ENCODE peak calls at places on chromosomes 6 and 20, in six cellular contexts. R, N, D, U, H and Y are unnamed samples.

GRCh38 chr20:46408281-46408731 is 1.9 kb upstream of the ELMO2 start:
- DNase-seq in R (no peak), N (no peak), D (no peak), U (no peak), H (no peak), Y (no peak)

GRCh38 chr20:40961176-40961575 is 67.4 kb upstream of the TOP1 start:
- DNase-seq in R (no peak), N (peak), D (no peak), U (no peak), H (no peak), Y (no peak)

GRCh38 chr6:165791876-165792437 is 128.9 kb upstream of the PDE10A start:
- DNase-seq in R (no peak), N (no peak), D (no peak), U (no peak), H (no peak), Y (no peak)

GRCh38 chr6:32081168-32081624 is 27.9 kb downstream of the TNXB start:
- DNase-seq in R (no peak), N (no peak), D (peak), U (peak), H (peak), Y (no peak)

GRCh38 chr6:19731286-19731685 is 105.9 kb upstream of the ID4 start:
- DNase-seq in R (no peak), N (no peak), D (peak), U (peak), H (no peak), Y (no peak)

GRCh38 chr6:37103169-37104039 is 66.5 kb upstream of the PIM1 start:
- DNase-seq in R (peak), N (peak), D (no peak), U (no peak), H (peak), Y (peak)

GRCh38 chr6:95228636-95229035 is 348.7 kb upstream of the MANEA start:
- DNase-seq in R (no peak), N (no peak), D (no peak), U (no peak), H (no peak), Y (no peak)

GRCh38 chr6:150238294-150238693 is 95.5 kb downstream of the PPP1R14C start:
- DNase-seq in R (no peak), N (no peak), D (no peak), U (no peak), H (peak), Y (no peak)

GRCh38 chr6:167858086-167858591 is 31.4 kb downstream of the AFDN start:
- DNase-seq in R (no peak), N (no peak), D (peak), U (peak), H (no peak), Y (no peak)

GRCh38 chr6:75396005-75396800 is 97.4 kb downstream of the FILIP1 start:
- DNase-seq in R (no peak), N (no peak), D (no peak), U (peak), H (no peak), Y (no peak)

GRCh38 chr6:7106752-7107577 is 796 bp upstream of the RREB1 start:
- DNase-seq in R (peak), N (no peak), D (no peak), U (peak), H (peak), Y (peak)

GRCh38 chr6:43724914-43725642 is 37.5 kb upstream of the MRPS18A start:
- DNase-seq in R (peak), N (peak), D (peak), U (peak), H (peak), Y (peak)

GRCh38 chr6:43722920-43723565 is 35.5 kb upstream of the MRPS18A start:
- DNase-seq in R (no peak), N (no peak), D (no peak), U (no peak), H (no peak), Y (no peak)

GRCh38 chr6:43724354-43724753 is 36.8 kb upstream of the MRPS18A start:
- DNase-seq in R (no peak), N (no peak), D (no peak), U (no peak), H (no peak), Y (no peak)

GRCh38 chr6:43725643-43726580 is 38.3 kb upstream of the MRPS18A start:
- DNase-seq in R (no peak), N (no peak), D (no peak), U (no peak), H (no peak), Y (peak)

GRCh38 chr6:43723737-43724295 is 36.2 kb upstream of the MRPS18A start:
- DNase-seq in R (peak), N (peak), D (peak), U (no peak), H (peak), Y (peak)
- TF ChIP-seq CTCF in R (peak), N (peak), D (peak), U (peak), H (peak), Y (peak)

GRCh38 chr6:18308070-18308735 is 43.9 kb upstream of the DEK start:
- DNase-seq in R (no peak), N (no peak), D (peak), U (peak), H (no peak), Y (no peak)

GRCh38 chr6:18307006-18307405 is 42.7 kb upstream of the DEK start:
- DNase-seq in R (no peak), N (no peak), D (no peak), U (peak), H (no peak), Y (no peak)

GRCh38 chr6:18302561-18303439 is 38.5 kb upstream of the DEK start:
- DNase-seq in R (no peak), N (no peak), D (no peak), U (no peak), H (no peak), Y (peak)
- TF ChIP-seq CTCF in R (peak), N (no peak), D (peak), U (peak), H (no peak), Y (no peak)

DNA sequence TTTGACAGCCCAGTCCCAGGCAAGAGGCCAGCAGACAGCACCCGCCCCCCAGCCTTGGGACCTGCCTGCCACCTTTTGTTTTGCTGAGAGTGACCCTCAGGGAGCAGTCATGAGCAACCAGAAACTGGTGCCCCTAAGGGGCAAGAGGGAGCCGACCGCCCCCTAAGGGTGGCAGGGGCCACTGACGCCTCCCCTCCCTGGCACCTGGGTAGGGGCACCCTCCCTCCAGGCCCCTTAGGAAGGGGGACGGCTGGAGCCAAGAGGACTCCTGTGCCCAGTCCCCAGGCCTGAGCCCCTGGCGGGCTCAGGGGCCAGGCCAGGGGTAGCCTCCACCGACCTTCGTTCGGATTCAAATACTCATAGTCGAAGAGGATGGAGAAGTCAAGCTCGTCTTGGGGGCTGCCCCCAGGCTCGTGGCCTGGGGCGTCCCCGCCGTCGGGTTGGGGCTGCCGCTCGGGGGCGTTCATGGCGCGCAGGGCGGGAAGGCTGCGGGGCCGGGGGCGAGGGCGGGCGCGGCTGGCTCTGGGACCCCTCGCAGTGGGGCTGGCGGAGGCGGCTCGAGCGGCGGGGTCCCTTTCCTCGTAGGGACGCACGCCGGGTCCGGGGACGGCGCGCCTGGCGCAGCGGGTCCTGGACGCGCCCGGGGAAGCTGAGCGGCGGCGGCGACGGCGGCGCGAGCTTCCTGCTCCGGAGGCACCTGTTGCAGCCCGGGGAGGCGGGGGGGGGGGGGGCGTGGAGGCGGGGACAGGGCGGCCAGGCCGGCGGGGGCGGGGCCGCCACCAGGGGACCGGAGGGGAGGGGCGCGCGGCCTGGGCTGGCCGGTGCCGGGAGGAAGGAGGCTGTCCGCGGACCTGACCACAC is at the start of gene NFATC2:
- DNase-seq in R (peak), N (peak), D (no peak), U (no peak), H (peak), Y (peak)
- TF ChIP-seq CTCF in R (peak), N (no peak), D (no peak), U (peak), H (peak), Y (peak)

GRCh38 chr6:125974214-125974866 is 12.0 kb upstream of the TRMT11 start:
- DNase-seq in R (peak), N (no peak), D (no peak), U (peak), H (no peak), Y (no peak)
- TF ChIP-seq CTCF in R (peak), N (peak), D (peak), U (peak), H (peak), Y (peak)

DNA sequence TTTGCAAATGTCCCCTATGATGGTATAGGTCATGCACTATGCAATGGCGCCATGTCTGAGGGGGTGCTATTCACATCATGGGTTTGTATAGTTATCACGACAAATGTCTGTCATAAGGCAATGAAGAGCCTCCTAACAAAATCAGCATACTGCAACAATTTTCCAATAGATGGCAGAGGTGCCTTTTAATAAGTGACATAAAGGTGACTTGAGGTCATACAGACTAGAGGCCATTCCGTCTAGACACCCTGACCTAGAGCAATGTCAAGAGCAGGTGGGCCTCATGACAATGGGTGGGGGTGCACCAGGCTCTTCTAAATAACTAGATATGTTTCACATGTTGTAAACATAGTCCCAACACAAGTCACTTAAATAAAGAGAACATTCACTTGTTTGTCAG is 107.7 kb downstream of the KIF6 start:
- DNase-seq in R (no peak), N (no peak), D (no peak), U (no peak), H (no peak), Y (no peak)
- TF ChIP-seq CTCF in R (no peak), N (no peak), D (no peak), U (no peak), H (no peak), Y (no peak)

DNA sequence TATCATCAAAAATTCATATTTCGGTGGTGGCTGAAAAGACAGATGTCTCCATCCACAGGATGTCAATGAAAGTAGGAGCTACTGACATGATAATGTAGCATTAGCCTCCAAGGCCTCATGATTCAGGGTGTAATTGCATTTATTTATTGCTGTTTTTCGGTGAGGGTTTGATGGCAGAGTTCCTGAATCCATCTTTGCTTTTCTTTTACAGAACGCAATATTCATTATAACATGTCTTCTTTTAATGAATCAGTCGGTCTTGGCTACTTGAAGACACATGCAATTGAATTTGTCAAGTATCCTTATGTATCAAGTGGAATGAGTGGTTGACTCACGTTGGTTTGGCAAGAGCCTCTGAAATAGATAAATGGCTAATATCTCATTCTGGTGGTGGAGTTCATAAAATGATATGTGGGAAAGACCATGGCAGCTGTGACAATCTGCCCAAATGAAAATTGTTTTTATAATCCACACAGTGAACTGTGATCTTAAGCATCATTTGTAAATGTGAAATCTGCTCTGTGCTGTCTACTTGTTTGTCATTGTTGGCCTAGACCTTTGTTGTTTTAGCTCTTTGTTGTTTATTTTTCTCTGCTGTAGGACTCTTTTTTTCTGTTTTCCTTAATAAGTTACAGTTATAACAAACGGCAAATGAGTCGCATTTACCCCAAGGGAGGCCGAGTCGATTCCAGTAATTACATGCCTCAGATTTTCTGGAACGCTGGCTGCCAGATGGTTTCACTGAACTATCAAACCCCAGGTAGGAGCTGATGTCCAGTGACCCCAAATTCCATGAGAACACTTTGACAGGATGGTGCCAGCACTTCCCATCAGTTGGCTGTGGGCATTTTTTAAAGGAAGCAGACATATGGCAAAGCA is 105.7 kb upstream of the LAMP5 start:
- DNase-seq in R (no peak), N (no peak), D (no peak), U (peak), H (no peak), Y (no peak)
- TF ChIP-seq CTCF in R (no peak), N (no peak), D (no peak), U (peak), H (no peak), Y (peak)